ENCODE peak calls at places on chromosomes 13 and 19, in six cellular contexts. One of them, this sample, is unnamed.

GRCh38 chr13:42757678-42758420 is 23.5 kb upstream of the FAM216B start:
- DNase-seq in stimulated activated CD4-positive, alpha-beta T cell treated with anti-CD3 and anti-CD28 coated beads, Interleukin-2, amount 100 ng/mL, for 48 hours: no peak
- DNase-seq in Caki2: no peak
- DNase-seq in iPS-NIHi11: no peak
- DNase-seq in adrenal gland: no peak
- DNase-seq in cardiac muscle cell: no peak
- DNase-seq in this sample: no peak

GRCh38 chr19:45640849-45641273 is 1.7 kb upstream of the EML2 start:
- DNase-seq in stimulated activated CD4-positive, alpha-beta T cell treated with anti-CD3 and anti-CD28 coated beads, Interleukin-2, amount 100 ng/mL, for 48 hours: peak; percentile 62
- DNase-seq in Caki2: peak; percentile 96
- DNase-seq in iPS-NIHi11: no peak
- DNase-seq in adrenal gland: no peak
- DNase-seq in cardiac muscle cell: peak; percentile 46
- DNase-seq in this sample: peak; percentile 85

GRCh38 chr13:47326061-47326460 is 429.2 kb upstream of the HTR2A start:
- DNase-seq in stimulated activated CD4-positive, alpha-beta T cell treated with anti-CD3 and anti-CD28 coated beads, Interleukin-2, amount 100 ng/mL, for 48 hours: no peak
- DNase-seq in Caki2: no peak
- DNase-seq in iPS-NIHi11: no peak
- DNase-seq in adrenal gland: no peak
- DNase-seq in cardiac muscle cell: no peak
- DNase-seq in this sample: no peak

GRCh38 chr13:73429691-73430090 is 370.9 kb downstream of the KLF5 start:
- DNase-seq in stimulated activated CD4-positive, alpha-beta T cell treated with anti-CD3 and anti-CD28 coated beads, Interleukin-2, amount 100 ng/mL, for 48 hours: no peak
- DNase-seq in Caki2: peak; percentile 34
- DNase-seq in iPS-NIHi11: no peak
- DNase-seq in adrenal gland: no peak
- DNase-seq in cardiac muscle cell: no peak
- DNase-seq in this sample: no peak

GRCh38 chr13:37868691-37869505 is 674 bp downstream of the TRPC4 start:
- DNase-seq in stimulated activated CD4-positive, alpha-beta T cell treated with anti-CD3 and anti-CD28 coated beads, Interleukin-2, amount 100 ng/mL, for 48 hours: no peak
- DNase-seq in Caki2: peak; percentile 14
- DNase-seq in iPS-NIHi11: peak; percentile 14
- DNase-seq in adrenal gland: no peak
- DNase-seq in cardiac muscle cell: peak; percentile 8
- DNase-seq in this sample: no peak

GRCh38 chr19:48836089-48837017 is at the start of gene HSD17B14:
- DNase-seq in stimulated activated CD4-positive, alpha-beta T cell treated with anti-CD3 and anti-CD28 coated beads, Interleukin-2, amount 100 ng/mL, for 48 hours: no peak
- DNase-seq in Caki2: peak; percentile 89
- DNase-seq in iPS-NIHi11: peak; percentile 59
- DNase-seq in adrenal gland: peak; percentile 69
- DNase-seq in cardiac muscle cell: peak; percentile 66
- DNase-seq in this sample: peak; percentile 61

GRCh38 chr19:1251503-1252220 is 3.3 kb downstream of the MIDN start:
- DNase-seq in stimulated activated CD4-positive, alpha-beta T cell treated with anti-CD3 and anti-CD28 coated beads, Interleukin-2, amount 100 ng/mL, for 48 hours: no peak
- DNase-seq in Caki2: peak; percentile 34
- DNase-seq in iPS-NIHi11: no peak
- DNase-seq in adrenal gland: peak; percentile 80
- DNase-seq in cardiac muscle cell: no peak
- DNase-seq in this sample: no peak

GRCh38 chr13:24745861-24746617 is 17.9 kb upstream of the RNF17 start:
- DNase-seq in stimulated activated CD4-positive, alpha-beta T cell treated with anti-CD3 and anti-CD28 coated beads, Interleukin-2, amount 100 ng/mL, for 48 hours: no peak
- DNase-seq in Caki2: no peak
- DNase-seq in iPS-NIHi11: peak; percentile 20
- DNase-seq in adrenal gland: no peak
- DNase-seq in cardiac muscle cell: no peak
- DNase-seq in this sample: no peak

GRCh38 chr19:58356971-58357797 is 3.9 kb upstream of the A1BG start:
- DNase-seq in stimulated activated CD4-positive, alpha-beta T cell treated with anti-CD3 and anti-CD28 coated beads, Interleukin-2, amount 100 ng/mL, for 48 hours: no peak
- DNase-seq in Caki2: no peak
- DNase-seq in iPS-NIHi11: no peak
- DNase-seq in adrenal gland: no peak
- DNase-seq in cardiac muscle cell: no peak
- DNase-seq in this sample: peak; percentile 56

GRCh38 chr13:66491241-66491640 is 738.9 kb downstream of the PCDH9 start:
- DNase-seq in stimulated activated CD4-positive, alpha-beta T cell treated with anti-CD3 and anti-CD28 coated beads, Interleukin-2, amount 100 ng/mL, for 48 hours: no peak
- DNase-seq in Caki2: no peak
- DNase-seq in iPS-NIHi11: no peak
- DNase-seq in adrenal gland: no peak
- DNase-seq in cardiac muscle cell: peak; percentile 30
- DNase-seq in this sample: no peak

GRCh38 chr13:49749852-49750251 is 42.6 kb downstream of the KPNA3 start:
- DNase-seq in stimulated activated CD4-positive, alpha-beta T cell treated with anti-CD3 and anti-CD28 coated beads, Interleukin-2, amount 100 ng/mL, for 48 hours: no peak
- DNase-seq in Caki2: no peak
- DNase-seq in iPS-NIHi11: no peak
- DNase-seq in adrenal gland: no peak
- DNase-seq in cardiac muscle cell: no peak
- DNase-seq in this sample: no peak

GRCh38 chr19:10000171-10000826 is 10.0 kb downstream of the COL5A3 start:
- DNase-seq in stimulated activated CD4-positive, alpha-beta T cell treated with anti-CD3 and anti-CD28 coated beads, Interleukin-2, amount 100 ng/mL, for 48 hours: peak; percentile 71
- DNase-seq in Caki2: peak; percentile 36
- DNase-seq in iPS-NIHi11: peak; percentile 91
- DNase-seq in adrenal gland: peak; percentile 79
- DNase-seq in cardiac muscle cell: peak; percentile 83
- DNase-seq in this sample: peak; percentile 86

GRCh38 chr13:97781891-97782305 is 171.6 kb upstream of the IPO5 start:
- DNase-seq in stimulated activated CD4-positive, alpha-beta T cell treated with anti-CD3 and anti-CD28 coated beads, Interleukin-2, amount 100 ng/mL, for 48 hours: no peak
- DNase-seq in Caki2: no peak
- DNase-seq in iPS-NIHi11: no peak
- DNase-seq in adrenal gland: no peak
- DNase-seq in cardiac muscle cell: no peak
- DNase-seq in this sample: no peak

GRCh38 chr13:34750078-34750703 is 191.9 kb upstream of the NBEA start:
- DNase-seq in stimulated activated CD4-positive, alpha-beta T cell treated with anti-CD3 and anti-CD28 coated beads, Interleukin-2, amount 100 ng/mL, for 48 hours: no peak
- DNase-seq in Caki2: no peak
- DNase-seq in iPS-NIHi11: peak; percentile 51
- DNase-seq in adrenal gland: no peak
- DNase-seq in cardiac muscle cell: peak; percentile 7
- DNase-seq in this sample: no peak

GRCh38 chr19:31255174-31255862 is 93.9 kb downstream of the TSHZ3 start:
- DNase-seq in stimulated activated CD4-positive, alpha-beta T cell treated with anti-CD3 and anti-CD28 coated beads, Interleukin-2, amount 100 ng/mL, for 48 hours: no peak
- DNase-seq in Caki2: no peak
- DNase-seq in iPS-NIHi11: no peak
- DNase-seq in adrenal gland: no peak
- DNase-seq in cardiac muscle cell: no peak
- DNase-seq in this sample: no peak

GRCh38 chr13:113497217-113497616 is 6.7 kb upstream of the DCUN1D2 start:
- DNase-seq in stimulated activated CD4-positive, alpha-beta T cell treated with anti-CD3 and anti-CD28 coated beads, Interleukin-2, amount 100 ng/mL, for 48 hours: no peak
- DNase-seq in Caki2: no peak
- DNase-seq in iPS-NIHi11: no peak
- DNase-seq in adrenal gland: no peak
- DNase-seq in cardiac muscle cell: no peak
- DNase-seq in this sample: no peak

GRCh38 chr13:21823416-21823815 is 152.5 kb downstream of the FGF9 start:
- DNase-seq in stimulated activated CD4-positive, alpha-beta T cell treated with anti-CD3 and anti-CD28 coated beads, Interleukin-2, amount 100 ng/mL, for 48 hours: no peak
- DNase-seq in Caki2: no peak
- DNase-seq in iPS-NIHi11: no peak
- DNase-seq in adrenal gland: no peak
- DNase-seq in cardiac muscle cell: no peak
- DNase-seq in this sample: no peak

GRCh38 chr19:4976412-4977298 is 7.7 kb downstream of the KDM4B start:
- DNase-seq in stimulated activated CD4-positive, alpha-beta T cell treated with anti-CD3 and anti-CD28 coated beads, Interleukin-2, amount 100 ng/mL, for 48 hours: no peak
- DNase-seq in Caki2: peak; percentile 57
- DNase-seq in iPS-NIHi11: peak; percentile 63
- DNase-seq in adrenal gland: peak; percentile 91
- DNase-seq in cardiac muscle cell: no peak
- DNase-seq in this sample: no peak

GRCh38 chr13:72041165-72041564 is 174.2 kb upstream of the DACH1 start:
- DNase-seq in stimulated activated CD4-positive, alpha-beta T cell treated with anti-CD3 and anti-CD28 coated beads, Interleukin-2, amount 100 ng/mL, for 48 hours: no peak
- DNase-seq in Caki2: no peak
- DNase-seq in iPS-NIHi11: no peak
- DNase-seq in adrenal gland: no peak
- DNase-seq in cardiac muscle cell: no peak
- DNase-seq in this sample: no peak

GRCh38 chr19:10283301-10283733 is 3.4 kb upstream of the ICAM4 start:
- DNase-seq in stimulated activated CD4-positive, alpha-beta T cell treated with anti-CD3 and anti-CD28 coated beads, Interleukin-2, amount 100 ng/mL, for 48 hours: no peak
- DNase-seq in Caki2: no peak
- DNase-seq in iPS-NIHi11: no peak
- DNase-seq in adrenal gland: no peak
- DNase-seq in cardiac muscle cell: no peak
- DNase-seq in this sample: no peak

GRCh38 chr13:29073762-29074161 is 253.6 kb downstream of the MTUS2 start:
- DNase-seq in stimulated activated CD4-positive, alpha-beta T cell treated with anti-CD3 and anti-CD28 coated beads, Interleukin-2, amount 100 ng/mL, for 48 hours: no peak
- DNase-seq in Caki2: no peak
- DNase-seq in iPS-NIHi11: peak; percentile 10
- DNase-seq in adrenal gland: no peak
- DNase-seq in cardiac muscle cell: no peak
- DNase-seq in this sample: no peak

GRCh38 chr13:114057131-114058050 is 75.0 kb downstream of the RASA3 start:
- DNase-seq in stimulated activated CD4-positive, alpha-beta T cell treated with anti-CD3 and anti-CD28 coated beads, Interleukin-2, amount 100 ng/mL, for 48 hours: no peak
- DNase-seq in Caki2: no peak
- DNase-seq in iPS-NIHi11: no peak
- DNase-seq in adrenal gland: no peak
- DNase-seq in cardiac muscle cell: no peak
- DNase-seq in this sample: no peak

GRCh38 chr13:48412881-48413351 is at the start of gene LPAR6:
- DNase-seq in stimulated activated CD4-positive, alpha-beta T cell treated with anti-CD3 and anti-CD28 coated beads, Interleukin-2, amount 100 ng/mL, for 48 hours: no peak
- DNase-seq in Caki2: no peak
- DNase-seq in iPS-NIHi11: peak; percentile 50
- DNase-seq in adrenal gland: peak; percentile 40
- DNase-seq in cardiac muscle cell: no peak
- DNase-seq in this sample: no peak

GRCh38 chr13:27536361-27537101 is 83.8 kb downstream of the LNX2 start:
- DNase-seq in stimulated activated CD4-positive, alpha-beta T cell treated with anti-CD3 and anti-CD28 coated beads, Interleukin-2, amount 100 ng/mL, for 48 hours: no peak
- DNase-seq in Caki2: no peak
- DNase-seq in iPS-NIHi11: no peak
- DNase-seq in adrenal gland: no peak
- DNase-seq in cardiac muscle cell: no peak
- DNase-seq in this sample: no peak

GRCh38 chr19:12155324-12155723 is 1.2 kb downstream of the ZNF625 start:
- DNase-seq in stimulated activated CD4-positive, alpha-beta T cell treated with anti-CD3 and anti-CD28 coated beads, Interleukin-2, amount 100 ng/mL, for 48 hours: no peak
- DNase-seq in Caki2: no peak
- DNase-seq in iPS-NIHi11: no peak
- DNase-seq in adrenal gland: no peak
- DNase-seq in cardiac muscle cell: no peak
- DNase-seq in this sample: no peak

GRCh38 chr13:111668451-111668850 is 348.0 kb downstream of the TEX29 start:
- DNase-seq in stimulated activated CD4-positive, alpha-beta T cell treated with anti-CD3 and anti-CD28 coated beads, Interleukin-2, amount 100 ng/mL, for 48 hours: no peak
- DNase-seq in Caki2: no peak
- DNase-seq in iPS-NIHi11: no peak
- DNase-seq in adrenal gland: no peak
- DNase-seq in cardiac muscle cell: no peak
- DNase-seq in this sample: no peak

GRCh38 chr19:12639901-12640613 is 26.5 kb downstream of the MAN2B1 start:
- DNase-seq in stimulated activated CD4-positive, alpha-beta T cell treated with anti-CD3 and anti-CD28 coated beads, Interleukin-2, amount 100 ng/mL, for 48 hours: peak; percentile 86
- DNase-seq in Caki2: peak; percentile 51
- DNase-seq in iPS-NIHi11: peak; percentile 92
- DNase-seq in adrenal gland: peak; percentile 85
- DNase-seq in cardiac muscle cell: peak; percentile 85
- DNase-seq in this sample: peak; percentile 92

GRCh38 chr13:26996965-26997752 is 174.5 kb downstream of the USP12 start:
- DNase-seq in stimulated activated CD4-positive, alpha-beta T cell treated with anti-CD3 and anti-CD28 coated beads, Interleukin-2, amount 100 ng/mL, for 48 hours: no peak
- DNase-seq in Caki2: no peak
- DNase-seq in iPS-NIHi11: no peak
- DNase-seq in adrenal gland: no peak
- DNase-seq in cardiac muscle cell: no peak
- DNase-seq in this sample: no peak

GRCh38 chr13:51444922-51445321 is 7.9 kb downstream of the INTS6 start:
- DNase-seq in stimulated activated CD4-positive, alpha-beta T cell treated with anti-CD3 and anti-CD28 coated beads, Interleukin-2, amount 100 ng/mL, for 48 hours: no peak
- DNase-seq in Caki2: no peak
- DNase-seq in iPS-NIHi11: no peak
- DNase-seq in adrenal gland: no peak
- DNase-seq in cardiac muscle cell: no peak
- DNase-seq in this sample: no peak

GRCh38 chr13:27383104-27383921 is 41.1 kb upstream of the GTF3A start:
- DNase-seq in stimulated activated CD4-positive, alpha-beta T cell treated with anti-CD3 and anti-CD28 coated beads, Interleukin-2, amount 100 ng/mL, for 48 hours: no peak
- DNase-seq in Caki2: peak; percentile 46
- DNase-seq in iPS-NIHi11: no peak
- DNase-seq in adrenal gland: no peak
- DNase-seq in cardiac muscle cell: no peak
- DNase-seq in this sample: no peak